ENCODE peak calls at places on chromosomes 13 and 19, in nine cellular contexts. One of them, this sample, is unnamed.

GRCh38 chr19:34838753-34839431 is 65.9 kb upstream of the ZNF599 start:
- DNase-seq in tibial nerve: no peak
- DNase-seq in fibroblast of pulmonary artery: peak
- DNase-seq in LNCaP clone FGC: no peak
- DNase-seq in progenitor cell of endocrine pancreas: peak
- DNase-seq in endothelial cell: peak
- DNase-seq in type B pancreatic cell: peak
- DNase-seq in retinal pigment epithelial cell: no peak
- DNase-seq in cardiac fibroblast: peak
- DNase-seq in this sample: peak

GRCh38 chr13:46995874-46996273 is 99.0 kb upstream of the HTR2A start:
- DNase-seq in tibial nerve: no peak
- DNase-seq in cardiac fibroblast: no peak
- DNase-seq in type B pancreatic cell: no peak
- DNase-seq in endothelial cell: no peak
- DNase-seq in progenitor cell of endocrine pancreas: no peak
- DNase-seq in retinal pigment epithelial cell: no peak
- DNase-seq in fibroblast of pulmonary artery: no peak
- DNase-seq in LNCaP clone FGC: no peak
- DNase-seq in this sample: no peak

GRCh38 chr19:35211545-35212230 is 16.9 kb downstream of the FAM187B start:
- DNase-seq in LNCaP clone FGC: no peak
- DNase-seq in tibial nerve: peak
- DNase-seq in type B pancreatic cell: no peak
- DNase-seq in endothelial cell: no peak
- DNase-seq in progenitor cell of endocrine pancreas: no peak
- DNase-seq in cardiac fibroblast: no peak
- DNase-seq in retinal pigment epithelial cell: no peak
- DNase-seq in fibroblast of pulmonary artery: no peak
- DNase-seq in this sample: no peak

GRCh38 chr19:32018014-32018413 is 327.4 kb upstream of the ZNF507 start:
- DNase-seq in progenitor cell of endocrine pancreas: no peak
- DNase-seq in type B pancreatic cell: no peak
- DNase-seq in tibial nerve: peak
- DNase-seq in retinal pigment epithelial cell: peak
- DNase-seq in endothelial cell: no peak
- DNase-seq in LNCaP clone FGC: no peak
- DNase-seq in fibroblast of pulmonary artery: no peak
- DNase-seq in cardiac fibroblast: no peak
- DNase-seq in this sample: no peak

GRCh38 chr13:23087884-23088283 is 92.9 kb upstream of the SGCG start:
- DNase-seq in type B pancreatic cell: no peak
- DNase-seq in tibial nerve: peak
- DNase-seq in LNCaP clone FGC: no peak
- DNase-seq in progenitor cell of endocrine pancreas: no peak
- DNase-seq in retinal pigment epithelial cell: no peak
- DNase-seq in fibroblast of pulmonary artery: peak
- DNase-seq in endothelial cell: peak
- DNase-seq in cardiac fibroblast: peak
- DNase-seq in this sample: no peak

GRCh38 chr13:32247887-32248286 is 67.3 kb downstream of the ZAR1L start:
- DNase-seq in type B pancreatic cell: no peak
- DNase-seq in cardiac fibroblast: no peak
- DNase-seq in fibroblast of pulmonary artery: no peak
- DNase-seq in retinal pigment epithelial cell: no peak
- DNase-seq in LNCaP clone FGC: no peak
- DNase-seq in progenitor cell of endocrine pancreas: no peak
- DNase-seq in endothelial cell: no peak
- DNase-seq in tibial nerve: no peak
- DNase-seq in this sample: no peak

GRCh38 chr13:100707818-100708740 is 33.5 kb upstream of the TMTC4 start:
- DNase-seq in retinal pigment epithelial cell: peak
- DNase-seq in cardiac fibroblast: peak
- DNase-seq in endothelial cell: no peak
- DNase-seq in progenitor cell of endocrine pancreas: no peak
- DNase-seq in LNCaP clone FGC: no peak
- DNase-seq in fibroblast of pulmonary artery: peak
- DNase-seq in tibial nerve: no peak
- DNase-seq in type B pancreatic cell: no peak
- DNase-seq in this sample: no peak

GRCh38 chr19:1357695-1358094 is 26.0 kb upstream of the NDUFS7 start:
- DNase-seq in LNCaP clone FGC: no peak
- DNase-seq in cardiac fibroblast: no peak
- DNase-seq in endothelial cell: no peak
- DNase-seq in tibial nerve: no peak
- DNase-seq in progenitor cell of endocrine pancreas: no peak
- DNase-seq in retinal pigment epithelial cell: no peak
- DNase-seq in type B pancreatic cell: no peak
- DNase-seq in fibroblast of pulmonary artery: no peak
- DNase-seq in this sample: no peak

GRCh38 chr19:46861691-46862503 is 1.1 kb downstream of the ARHGAP35 start:
- DNase-seq in LNCaP clone FGC: no peak
- DNase-seq in type B pancreatic cell: no peak
- DNase-seq in progenitor cell of endocrine pancreas: no peak
- DNase-seq in cardiac fibroblast: peak
- DNase-seq in tibial nerve: no peak
- DNase-seq in fibroblast of pulmonary artery: no peak
- DNase-seq in endothelial cell: no peak
- DNase-seq in retinal pigment epithelial cell: no peak
- DNase-seq in this sample: no peak

GRCh38 chr19:46860846-46861690 is at the start of gene ARHGAP35:
- DNase-seq in type B pancreatic cell: no peak
- DNase-seq in retinal pigment epithelial cell: no peak
- DNase-seq in LNCaP clone FGC: no peak
- DNase-seq in fibroblast of pulmonary artery: no peak
- DNase-seq in endothelial cell: no peak
- DNase-seq in progenitor cell of endocrine pancreas: no peak
- DNase-seq in cardiac fibroblast: peak
- DNase-seq in tibial nerve: no peak
- DNase-seq in this sample: no peak

GRCh38 chr19:46862504-46862835 is 1.7 kb downstream of the ARHGAP35 start:
- DNase-seq in type B pancreatic cell: no peak
- DNase-seq in LNCaP clone FGC: no peak
- DNase-seq in fibroblast of pulmonary artery: no peak
- DNase-seq in retinal pigment epithelial cell: no peak
- DNase-seq in cardiac fibroblast: peak
- DNase-seq in progenitor cell of endocrine pancreas: no peak
- DNase-seq in tibial nerve: no peak
- DNase-seq in endothelial cell: no peak
- DNase-seq in this sample: no peak

GRCh38 chr19:46859637-46860124 is 1.1 kb upstream of the ARHGAP35 start:
- DNase-seq in endothelial cell: no peak
- DNase-seq in type B pancreatic cell: no peak
- DNase-seq in fibroblast of pulmonary artery: no peak
- DNase-seq in tibial nerve: peak
- DNase-seq in retinal pigment epithelial cell: no peak
- DNase-seq in progenitor cell of endocrine pancreas: no peak
- DNase-seq in LNCaP clone FGC: no peak
- DNase-seq in cardiac fibroblast: peak
- DNase-seq in this sample: no peak

DNA sequence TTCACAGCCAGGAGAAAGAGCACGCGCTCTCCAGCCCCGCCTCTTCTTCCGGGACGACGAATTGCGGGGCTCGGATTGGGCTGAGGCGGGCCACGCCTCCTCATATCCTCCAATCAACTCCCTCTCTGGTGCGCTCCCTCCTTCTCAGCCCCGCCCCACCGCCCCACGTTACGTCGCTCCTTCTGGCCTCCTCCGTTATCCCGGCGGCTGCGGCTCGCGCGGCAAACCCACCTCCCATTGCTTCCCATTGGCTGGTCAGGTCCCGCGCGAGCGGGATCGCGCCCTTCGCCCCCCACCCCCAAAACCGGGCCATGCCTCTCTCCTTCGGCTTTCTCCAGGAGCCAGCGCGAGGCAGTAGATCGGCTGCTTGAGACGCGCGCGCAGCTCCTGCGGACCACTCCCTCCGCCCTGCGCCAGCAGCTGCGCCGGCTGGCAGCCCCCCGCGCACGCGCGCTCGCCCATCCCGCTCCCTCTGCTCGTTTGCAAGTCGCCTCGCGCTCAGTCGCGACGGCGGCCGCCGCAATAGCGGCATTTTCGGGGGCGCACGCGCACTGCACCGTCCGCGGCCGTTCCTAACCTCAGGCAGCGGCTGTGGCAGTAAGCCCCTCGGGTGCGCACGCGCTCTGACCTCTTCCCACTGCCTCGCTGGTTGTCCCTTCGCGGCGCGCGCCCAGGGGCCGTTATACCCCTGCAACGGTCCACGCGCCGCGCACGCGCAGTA is 512 bp upstream of the ARHGAP35 start:
- DNase-seq in cardiac fibroblast: peak
- DNase-seq in type B pancreatic cell: peak
- DNase-seq in LNCaP clone FGC: peak
- DNase-seq in fibroblast of pulmonary artery: peak
- DNase-seq in progenitor cell of endocrine pancreas: peak
- DNase-seq in retinal pigment epithelial cell: peak
- DNase-seq in tibial nerve: peak
- DNase-seq in endothelial cell: peak
- DNase-seq in this sample: peak
- TF ChIP-seq CTCF in cardiac fibroblast: no peak
- TF ChIP-seq CTCF in type B pancreatic cell: no peak
- TF ChIP-seq CTCF in LNCaP clone FGC: no peak
- TF ChIP-seq CTCF in fibroblast of pulmonary artery: no peak
- TF ChIP-seq CTCF in progenitor cell of endocrine pancreas: no peak
- TF ChIP-seq CTCF in retinal pigment epithelial cell: no peak
- TF ChIP-seq CTCF in tibial nerve: peak
- TF ChIP-seq CTCF in endothelial cell: no peak
- TF ChIP-seq CTCF in this sample: no peak

GRCh38 chr19:7488736-7489353 is at the start of gene PEX11G:
- DNase-seq in retinal pigment epithelial cell: peak
- DNase-seq in cardiac fibroblast: peak
- DNase-seq in tibial nerve: peak
- DNase-seq in endothelial cell: peak
- DNase-seq in progenitor cell of endocrine pancreas: peak
- DNase-seq in fibroblast of pulmonary artery: peak
- DNase-seq in type B pancreatic cell: peak
- DNase-seq in LNCaP clone FGC: no peak
- DNase-seq in this sample: peak

GRCh38 chr19:7494416-7495098 is 5.7 kb upstream of the PEX11G start:
- DNase-seq in type B pancreatic cell: no peak
- DNase-seq in tibial nerve: peak
- DNase-seq in cardiac fibroblast: peak
- DNase-seq in endothelial cell: no peak
- DNase-seq in fibroblast of pulmonary artery: peak
- DNase-seq in progenitor cell of endocrine pancreas: no peak
- DNase-seq in retinal pigment epithelial cell: no peak
- DNase-seq in LNCaP clone FGC: no peak
- DNase-seq in this sample: no peak

GRCh38 chr19:7486923-7487322 is 1.9 kb downstream of the PEX11G start:
- DNase-seq in cardiac fibroblast: no peak
- DNase-seq in retinal pigment epithelial cell: no peak
- DNase-seq in progenitor cell of endocrine pancreas: no peak
- DNase-seq in type B pancreatic cell: no peak
- DNase-seq in fibroblast of pulmonary artery: no peak
- DNase-seq in endothelial cell: no peak
- DNase-seq in LNCaP clone FGC: no peak
- DNase-seq in tibial nerve: no peak
- DNase-seq in this sample: no peak

GRCh38 chr19:7492142-7493055 is 3.6 kb upstream of the PEX11G start:
- DNase-seq in retinal pigment epithelial cell: no peak
- DNase-seq in progenitor cell of endocrine pancreas: no peak
- DNase-seq in type B pancreatic cell: no peak
- DNase-seq in LNCaP clone FGC: no peak
- DNase-seq in fibroblast of pulmonary artery: peak
- DNase-seq in cardiac fibroblast: peak
- DNase-seq in endothelial cell: no peak
- DNase-seq in tibial nerve: no peak
- DNase-seq in this sample: no peak

DNA sequence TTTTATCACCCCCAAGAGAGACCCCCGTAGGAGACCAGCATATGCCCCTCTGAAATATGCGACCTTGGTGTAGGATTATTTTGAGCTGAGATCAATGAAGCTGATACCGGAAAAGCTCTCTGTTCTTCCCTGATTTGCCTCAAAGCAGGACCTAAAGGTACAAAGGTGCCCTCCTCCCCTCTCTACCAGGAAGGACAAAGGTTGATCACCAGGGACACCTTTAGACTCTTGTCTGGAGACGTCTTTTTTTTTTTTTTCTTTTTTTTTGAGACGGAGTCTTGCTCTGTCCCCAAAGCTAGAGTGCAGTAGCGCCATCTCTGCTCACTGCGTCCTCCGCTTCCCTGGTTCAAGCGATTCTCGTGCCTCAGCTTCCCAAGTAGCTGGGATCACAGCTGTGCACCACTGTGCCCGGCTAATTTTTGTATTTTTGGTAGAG is 792 bp upstream of the PEX11G start:
- DNase-seq in tibial nerve: no peak
- DNase-seq in type B pancreatic cell: no peak
- DNase-seq in cardiac fibroblast: no peak
- DNase-seq in progenitor cell of endocrine pancreas: no peak
- DNase-seq in fibroblast of pulmonary artery: no peak
- DNase-seq in endothelial cell: no peak
- DNase-seq in LNCaP clone FGC: no peak
- DNase-seq in retinal pigment epithelial cell: no peak
- DNase-seq in this sample: no peak
- TF ChIP-seq CTCF in tibial nerve: no peak
- TF ChIP-seq CTCF in type B pancreatic cell: no peak
- TF ChIP-seq CTCF in cardiac fibroblast: no peak
- TF ChIP-seq CTCF in progenitor cell of endocrine pancreas: no peak
- TF ChIP-seq CTCF in fibroblast of pulmonary artery: no peak
- TF ChIP-seq CTCF in endothelial cell: no peak
- TF ChIP-seq CTCF in LNCaP clone FGC: no peak
- TF ChIP-seq CTCF in retinal pigment epithelial cell: no peak
- TF ChIP-seq CTCF in this sample: no peak

GRCh38 chr13:28584873-28585317 is 74.0 kb upstream of the POMP start:
- DNase-seq in progenitor cell of endocrine pancreas: no peak
- DNase-seq in retinal pigment epithelial cell: no peak
- DNase-seq in LNCaP clone FGC: no peak
- DNase-seq in endothelial cell: no peak
- DNase-seq in cardiac fibroblast: peak
- DNase-seq in tibial nerve: no peak
- DNase-seq in fibroblast of pulmonary artery: peak
- DNase-seq in type B pancreatic cell: no peak
- DNase-seq in this sample: no peak
- TF ChIP-seq CTCF in progenitor cell of endocrine pancreas: no peak
- TF ChIP-seq CTCF in retinal pigment epithelial cell: no peak
- TF ChIP-seq CTCF in LNCaP clone FGC: no peak
- TF ChIP-seq CTCF in endothelial cell: no peak
- TF ChIP-seq CTCF in cardiac fibroblast: no peak
- TF ChIP-seq CTCF in tibial nerve: no peak
- TF ChIP-seq CTCF in fibroblast of pulmonary artery: no peak
- TF ChIP-seq CTCF in type B pancreatic cell: no peak
- TF ChIP-seq CTCF in this sample: no peak

GRCh38 chr13:30776661-30777060 is 41.3 kb downstream of the ALOX5AP start:
- DNase-seq in progenitor cell of endocrine pancreas: no peak
- DNase-seq in type B pancreatic cell: no peak
- DNase-seq in retinal pigment epithelial cell: no peak
- DNase-seq in endothelial cell: no peak
- DNase-seq in cardiac fibroblast: no peak
- DNase-seq in LNCaP clone FGC: no peak
- DNase-seq in fibroblast of pulmonary artery: no peak
- DNase-seq in tibial nerve: no peak
- DNase-seq in this sample: no peak

GRCh38 chr13:30785146-30785845 is 50.0 kb downstream of the ALOX5AP start:
- DNase-seq in type B pancreatic cell: no peak
- DNase-seq in cardiac fibroblast: no peak
- DNase-seq in endothelial cell: no peak
- DNase-seq in fibroblast of pulmonary artery: no peak
- DNase-seq in tibial nerve: no peak
- DNase-seq in LNCaP clone FGC: no peak
- DNase-seq in retinal pigment epithelial cell: no peak
- DNase-seq in progenitor cell of endocrine pancreas: no peak
- DNase-seq in this sample: no peak

GRCh38 chr13:30779608-30780007 is 44.3 kb downstream of the ALOX5AP start:
- DNase-seq in type B pancreatic cell: no peak
- DNase-seq in progenitor cell of endocrine pancreas: no peak
- DNase-seq in tibial nerve: no peak
- DNase-seq in fibroblast of pulmonary artery: no peak
- DNase-seq in cardiac fibroblast: no peak
- DNase-seq in retinal pigment epithelial cell: no peak
- DNase-seq in endothelial cell: no peak
- DNase-seq in LNCaP clone FGC: no peak
- DNase-seq in this sample: no peak

DNA sequence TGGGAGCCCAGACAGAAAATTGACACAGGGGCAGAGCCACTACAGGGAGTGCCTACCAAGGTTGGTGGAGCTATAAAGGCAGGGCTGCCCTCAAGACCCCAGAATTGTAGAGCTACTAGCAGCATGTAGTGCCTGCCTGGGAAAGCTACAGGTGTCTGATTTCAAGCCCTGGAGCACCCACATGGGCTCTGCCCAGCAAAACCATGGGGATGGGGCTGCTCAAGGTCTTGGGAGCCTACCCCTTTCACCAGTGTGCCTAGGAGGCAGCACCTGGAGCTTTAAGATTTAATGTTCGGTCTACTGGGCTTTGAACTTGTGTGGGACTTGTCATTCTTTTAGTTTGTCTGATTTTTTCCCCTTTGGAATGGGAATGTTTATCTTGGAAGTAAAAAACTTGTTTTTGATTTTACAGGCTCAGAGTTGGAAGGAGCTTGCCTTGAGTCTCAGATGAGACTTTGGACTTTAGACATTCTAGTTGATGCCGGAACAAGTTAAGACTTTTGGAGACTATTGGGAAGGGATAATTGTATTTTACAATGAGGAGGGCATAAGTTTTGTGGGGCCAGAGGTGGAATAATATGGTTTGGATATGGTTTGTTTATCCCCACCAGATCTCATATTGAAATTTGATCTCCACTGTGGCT is 45.1 kb downstream of the ALOX5AP start:
- DNase-seq in progenitor cell of endocrine pancreas: no peak
- DNase-seq in type B pancreatic cell: no peak
- DNase-seq in retinal pigment epithelial cell: no peak
- DNase-seq in endothelial cell: no peak
- DNase-seq in LNCaP clone FGC: no peak
- DNase-seq in cardiac fibroblast: no peak
- DNase-seq in fibroblast of pulmonary artery: no peak
- DNase-seq in tibial nerve: no peak
- DNase-seq in this sample: no peak
- TF ChIP-seq CTCF in progenitor cell of endocrine pancreas: no peak
- TF ChIP-seq CTCF in type B pancreatic cell: no peak
- TF ChIP-seq CTCF in retinal pigment epithelial cell: no peak
- TF ChIP-seq CTCF in endothelial cell: no peak
- TF ChIP-seq CTCF in LNCaP clone FGC: no peak
- TF ChIP-seq CTCF in cardiac fibroblast: no peak
- TF ChIP-seq CTCF in fibroblast of pulmonary artery: no peak
- TF ChIP-seq CTCF in tibial nerve: no peak
- TF ChIP-seq CTCF in this sample: no peak